ENCODE peak calls at places on chromosome 13, in nine cellular contexts. B, Q, N, W, E, D, I, U and A are unnamed samples.

GRCh38 chr13:27403727-27404385 is 20.6 kb upstream of the GTF3A start:
- DNase-seq in N (no peak), D (no peak), E (peak), I (no peak), B (no peak), Q (no peak), U (no peak), W (no peak), A (no peak)

GRCh38 chr13:107809125-107809524 is 406.2 kb downstream of the LIG4 start:
- DNase-seq in Q (no peak), N (no peak), U (no peak), I (no peak), E (peak), D (no peak), W (no peak), B (no peak), A (no peak)

GRCh38 chr13:30486230-30487074 is 20.7 kb upstream of the HMGB1 start:
- DNase-seq in D (no peak), I (no peak), U (no peak), B (no peak), W (no peak), Q (no peak), N (no peak), E (no peak), A (peak)

GRCh38 chr13:59024434-59024833 is 1139.3 kb downstream of the DIAPH3 start:
- DNase-seq in E (peak), I (no peak), D (no peak), Q (no peak), U (no peak), N (no peak), W (no peak), B (no peak), A (no peak)

GRCh38 chr13:27933580-27934328 is 14.0 kb downstream of the PDX1 start:
- DNase-seq in W (no peak), Q (no peak), E (no peak), D (no peak), N (no peak), I (no peak), U (no peak), B (no peak), A (no peak)

GRCh38 chr13:37074703-37075102 is 15.2 kb upstream of the SUPT20H start:
- DNase-seq in I (peak), N (no peak), B (no peak), E (peak), Q (no peak), W (no peak), U (peak), D (no peak), A (no peak)

GRCh38 chr13:57408312-57408711 is 223.2 kb upstream of the PCDH17 start:
- DNase-seq in D (no peak), N (no peak), E (no peak), B (no peak), Q (no peak), W (no peak), U (no peak), I (no peak), A (no peak)

GRCh38 chr13:34044041-34044440 is 226.1 kb downstream of the RFC3 start:
- DNase-seq in E (no peak), D (no peak), Q (no peak), U (no peak), N (no peak), I (no peak), W (no peak), B (no peak), A (no peak)

GRCh38 chr13:81957121-81957520 is 1616.2 kb upstream of the SPRY2 start:
- DNase-seq in U (no peak), I (no peak), N (no peak), W (no peak), E (no peak), B (no peak), Q (no peak), D (no peak), A (no peak)